ENCODE peak calls at places on chromosomes 7 and 10, in four cellular contexts. A, E, K and N are unnamed samples.

GRCh38 chr7:22660293-22660692 is 66.7 kb upstream of the IL6 start:
- DNase-seq in A (no peak), E (peak; percentile 29), K (no peak), N (peak; percentile 46)

GRCh38 chr7:29924006-29924405 is 65.6 kb downstream of the SCRN1 start:
- DNase-seq in A (no peak), E (no peak), K (no peak), N (no peak)

GRCh38 chr10:31757374-31757773 is 171.3 kb downstream of the ARHGAP12 start:
- DNase-seq in A (no peak), E (peak; percentile 55), K (no peak), N (no peak)

GRCh38 chr7:128454808-128455555 is 696 bp upstream of the HILPDA start:
- DNase-seq in A (no peak), E (peak; percentile 73), K (no peak), N (no peak)

GRCh38 chr7:41188163-41189130 is 514.4 kb downstream of the INHBA start:
- DNase-seq in A (no peak), E (peak; percentile 81), K (peak; percentile 55), N (peak; percentile 86)

GRCh38 chr10:74371696-74372095 is 220.7 kb downstream of the ADK start:
- DNase-seq in A (no peak), E (no peak), K (no peak), N (peak; percentile 89)

GRCh38 chr7:64637521-64638445 is 28.1 kb upstream of the ZNF107 start:
- DNase-seq in A (no peak), E (no peak), K (no peak), N (no peak)

GRCh38 chr7:128827971-128828711 is 2.1 kb upstream of the FLNC start:
- DNase-seq in A (no peak), E (peak; percentile 87), K (no peak), N (peak; percentile 92)

GRCh38 chr7:41003031-41003925 is 699.6 kb downstream of the INHBA start:
- DNase-seq in A (no peak), E (peak; percentile 28), K (no peak), N (peak; percentile 52)

GRCh38 chr10:72037266-72037665 is 51.1 kb downstream of the SPOCK2 start:
- DNase-seq in A (no peak), E (no peak), K (no peak), N (no peak)